ENCODE peak calls at places on chromosomes 3 and 15, in eight cellular contexts. N is H1; W is body of pancreas; T is effector memory CD4-positive, alpha-beta T cell; O is thyroid gland; D is Panc1; L is lung; U is Peyer's patch. X is an unnamed sample. For H3K4me1, the result is how much of the 10 kb centered on the place peaks cover.

GRCh38 chr3:137259709-137260108 is 301.9 kb downstream of the IL20RB start:
- DNase-seq in N (no peak), W (no peak), T (no peak), O (no peak), D (no peak), L (no peak), U (no peak), X (no peak)

GRCh38 chr3:18066899-18067582 is 324.6 kb upstream of the TBC1D5 start:
- DNase-seq in N (no peak), W (no peak), T (no peak), O (no peak), D (no peak), L (no peak), U (no peak), X (no peak)

GRCh38 chr3:58013973-58014649 is 5.9 kb downstream of the FLNB start:
- DNase-seq in N (no peak), W (no peak), T (no peak), O (peak), D (no peak), L (peak), U (no peak), X (no peak)

GRCh38 chr3:72441284-72441994 is 406.8 kb downstream of the SHQ1 start:
- DNase-seq in N (no peak), W (no peak), T (no peak), O (no peak), D (no peak), L (no peak), U (no peak), X (no peak)

GRCh38 chr3:126474498-126475410 is 937 bp downstream of the ZXDC start:
- DNase-seq in N (peak), W (peak), T (peak), O (peak), D (no peak), L (peak), U (peak), X (peak)

GRCh38 chr15:90463381-90463780 is 66.3 kb upstream of the CRTC3 start:
- DNase-seq in N (no peak), W (no peak), T (no peak), O (no peak), D (peak), L (no peak), U (no peak), X (no peak)

GRCh38 chr3:108342829-108343478 is 46.6 kb downstream of the HHLA2 start:
- DNase-seq in N (no peak), W (no peak), T (no peak), O (no peak), D (no peak), L (no peak), U (no peak), X (no peak)

GRCh38 chr15:48987142-48987541 is 23.4 kb upstream of the SHC4 start:
- DNase-seq in N (no peak), W (no peak), T (no peak), O (no peak), D (no peak), L (no peak), U (no peak), X (no peak)

GRCh38 chr3:126845910-126846309 is 137.0 kb upstream of the PLXNA1 start:
- DNase-seq in N (peak), W (no peak), T (no peak), O (no peak), D (no peak), L (peak), U (no peak), X (no peak)

GRCh38 chr3:45987368-45988099 is 8.1 kb downstream of the FYCO1 start:
- DNase-seq in N (no peak), W (peak), T (no peak), O (peak), D (no peak), L (no peak), U (no peak), X (no peak)

GRCh38 chr15:100777821-100778220 is 101.8 kb upstream of the ALDH1A3 start:
- DNase-seq in N (no peak), W (no peak), T (no peak), O (no peak), D (no peak), L (no peak), U (no peak), X (no peak)

GRCh38 chr3:64444619-64445317 is 219.5 kb upstream of the PRICKLE2 start:
- DNase-seq in N (no peak), W (peak), T (no peak), O (no peak), D (no peak), L (no peak), U (no peak), X (no peak)

GRCh38 chr15:88621789-88622604 is 857 bp downstream of the AEN start:
- DNase-seq in N (no peak), W (no peak), T (peak), O (no peak), D (no peak), L (no peak), U (peak), X (no peak)

GRCh38 chr3:117141821-117142220 is 432.2 kb downstream of the TUSC7 start:
- DNase-seq in N (no peak), W (no peak), T (no peak), O (no peak), D (no peak), L (no peak), U (no peak), X (no peak)

GRCh38 chr3:113234028-113234427 is 22.7 kb downstream of the BOC start:
- DNase-seq in N (no peak), W (no peak), T (no peak), O (no peak), D (no peak), L (no peak), U (no peak), X (no peak)

GRCh38 chr15:41564286-41564959 is 5.4 kb downstream of the TYRO3 start:
- DNase-seq in N (peak), W (no peak), T (no peak), O (peak), D (no peak), L (no peak), U (no peak), X (no peak)

GRCh38 chr3:107264888-107265287 is 112.4 kb upstream of the CCDC54 start:
- DNase-seq in N (no peak), W (peak), T (no peak), O (no peak), D (no peak), L (no peak), U (no peak), X (no peak)

GRCh38 chr3:140093742-140094141 is 158.8 kb downstream of the CLSTN2 start:
- DNase-seq in N (no peak), W (peak), T (no peak), O (peak), D (no peak), L (peak), U (no peak), X (no peak)

GRCh38 chr15:91946914-91947313 is 93.4 kb downstream of the SLCO3A1 start:
- DNase-seq in N (no peak), W (no peak), T (no peak), O (no peak), D (no peak), L (no peak), U (no peak), X (no peak)

GRCh38 chr15:92384391-92384790 is 9.3 kb upstream of the ST8SIA2 start:
- DNase-seq in N (no peak), W (no peak), T (no peak), O (no peak), D (no peak), L (no peak), U (no peak), X (no peak)

GRCh38 chr15:39553947-39554731 is 26.7 kb upstream of the THBS1 start:
- DNase-seq in N (no peak), W (no peak), T (no peak), O (peak), D (no peak), L (no peak), U (no peak), X (no peak)

GRCh38 chr3:151639096-151639740 is 94.5 kb upstream of the AADACL2 start:
- DNase-seq in N (no peak), W (no peak), T (no peak), O (no peak), D (no peak), L (no peak), U (peak), X (no peak)

GRCh38 chr3:98954242-98954641 is 52.7 kb upstream of the DCBLD2 start:
- DNase-seq in N (no peak), W (no peak), T (no peak), O (no peak), D (no peak), L (no peak), U (no peak), X (no peak)

GRCh38 chr3:100600181-100601042 is 9.0 kb upstream of the ADGRG7 start:
- DNase-seq in N (no peak), W (no peak), T (no peak), O (no peak), D (no peak), L (no peak), U (peak), X (no peak)

GRCh38 chr3:10263549-10264363 is 15.5 kb downstream of the TATDN2 start:
- DNase-seq in N (peak), W (peak), T (peak), O (peak), D (no peak), L (no peak), U (peak), X (no peak)

GRCh38 chr3:72137865-72138861 is 353.2 kb upstream of the PROK2 start:
- DNase-seq in N (no peak), W (no peak), T (no peak), O (no peak), D (no peak), L (no peak), U (no peak), X (no peak)

GRCh38 chr15:101242160-101242998 is 9.5 kb downstream of the CHSY1 start:
- DNase-seq in N (no peak), W (no peak), T (peak), O (peak), D (no peak), L (peak), U (peak), X (no peak)

GRCh38 chr3:142180761-142181362 is 31.5 kb upstream of the TFDP2 start:
- DNase-seq in N (peak), W (peak), T (no peak), O (peak), D (no peak), L (no peak), U (peak), X (no peak)

GRCh38 chr15:48500595-48500994 is 144.9 kb downstream of the FBN1 start:
- DNase-seq in N (no peak), W (no peak), T (no peak), O (no peak), D (no peak), L (no peak), U (no peak), X (no peak)

GRCh38 chr15:59696332-59696731 is 7.2 kb upstream of the BNIP2 start:
- DNase-seq in N (no peak), W (no peak), T (no peak), O (no peak), D (no peak), L (no peak), U (no peak), X (no peak)

GRCh38 chr15:95286911-95287769 is 1043.4 kb upstream of the NR2F2 start:
- DNase-seq in N (peak), W (no peak), T (no peak), O (no peak), D (no peak), L (no peak), U (no peak), X (no peak)

GRCh38 chr3:73072634-73073033 is 11.2 kb downstream of the EBLN2 start:
- DNase-seq in N (no peak), W (no peak), T (no peak), O (no peak), D (no peak), L (no peak), U (no peak), X (no peak)

GRCh38 chr3:183430325-183430957 is 2.0 kb upstream of the MCF2L2 start:
- DNase-seq in N (no peak), W (no peak), T (no peak), O (no peak), D (no peak), L (no peak), U (no peak), X (no peak)

GRCh38 chr3:124843496-124843895 is 43.7 kb downstream of the ITGB5 start:
- DNase-seq in N (no peak), W (no peak), T (no peak), O (no peak), D (no peak), L (no peak), U (no peak), X (no peak)
- H3K4me1 ChIP-seq in N (under half), W (under half), T (under half), O (under half), D (under half), L (under half), U (under half), X (under half)

DNA sequence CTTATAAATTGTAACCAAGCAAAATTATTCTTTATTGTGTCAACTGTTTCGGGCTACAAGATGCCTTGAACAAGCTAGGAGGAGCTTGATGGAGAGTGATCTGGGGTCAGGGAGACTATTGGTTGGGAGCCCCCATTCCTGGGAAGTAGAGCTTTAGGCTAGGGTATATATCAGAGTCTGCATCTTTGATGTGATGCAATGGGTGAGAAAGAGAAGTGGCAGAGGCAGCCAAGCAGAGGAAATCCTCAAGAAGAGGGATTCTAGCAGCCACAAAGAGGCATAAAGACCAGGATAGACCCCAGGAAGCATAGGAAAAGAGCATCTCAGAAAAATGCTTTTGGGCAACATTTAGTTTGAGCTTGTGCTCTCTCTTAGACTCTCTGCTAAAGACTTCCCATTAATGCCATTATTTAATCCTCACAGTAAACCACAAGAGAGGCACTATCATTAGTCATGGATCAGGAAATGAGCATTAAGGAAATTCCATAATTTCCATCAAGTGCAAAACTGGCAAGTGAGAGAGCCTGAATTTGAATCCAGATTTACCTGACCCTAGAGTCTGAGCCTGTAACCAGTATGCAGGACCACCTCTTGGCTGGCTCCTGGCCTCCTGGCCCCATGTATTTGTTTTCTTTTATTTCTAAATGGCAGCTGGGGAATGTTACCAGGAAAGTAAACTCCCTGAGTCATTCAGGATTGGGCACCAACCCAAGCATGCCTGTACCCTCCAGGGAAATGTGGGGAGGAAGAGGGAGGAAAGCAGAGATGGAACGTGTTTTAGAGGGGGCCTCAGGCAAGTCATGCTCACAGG is 118.7 kb downstream of the RPL22L1 start:
- DNase-seq in N (no peak), W (peak), T (no peak), O (peak), D (peak), L (peak), U (no peak), X (no peak)
- H3K4me3 ChIP-seq in N (no peak), W (no peak), T (no peak), O (no peak), D (no peak), L (no peak), U (no peak), X (no peak)

DNA sequence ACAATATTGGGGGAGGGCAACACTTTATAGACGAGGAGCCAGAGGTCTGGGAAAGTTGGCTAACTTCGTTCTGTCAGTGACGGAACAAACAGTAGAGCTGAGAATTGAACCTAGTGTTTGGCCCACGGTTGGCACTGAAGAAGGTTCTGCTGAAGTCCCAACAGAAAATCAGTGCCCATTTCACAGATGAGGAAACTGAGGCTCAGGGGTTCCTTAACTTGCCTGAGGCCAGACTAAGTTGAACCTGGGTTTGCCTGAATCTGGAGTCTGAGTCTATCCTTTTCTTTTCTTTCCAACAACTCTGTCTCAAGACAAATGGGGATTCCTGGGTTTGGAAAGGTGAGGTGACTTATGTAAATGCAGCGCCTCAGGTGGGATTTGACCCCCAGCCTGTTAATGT is 55.1 kb downstream of the SLC6A6 start:
- DNase-seq in N (no peak), W (no peak), T (no peak), O (no peak), D (no peak), L (no peak), U (no peak), X (no peak)
- H3K27ac ChIP-seq in N (no peak), W (peak), T (no peak), O (no peak), D (peak), L (no peak), U (no peak), X (no peak)

GRCh38 chr3:194304186-194304917 is 46.8 kb downstream of the CPN2 start:
- DNase-seq in N (no peak), W (no peak), T (no peak), O (peak), D (no peak), L (no peak), U (no peak), X (no peak)
- H3K4me1 ChIP-seq in N (under half), W (under half), T (under half), O (under half), D (under half), L (under half), U (under half), X (under half)

GRCh38 chr15:50698101-50698500 is 11.5 kb upstream of the TRPM7 start:
- DNase-seq in N (no peak), W (no peak), T (no peak), O (no peak), D (no peak), L (no peak), U (no peak), X (no peak)

GRCh38 chr15:50702762-50703334 is 16.3 kb upstream of the TRPM7 start:
- DNase-seq in N (no peak), W (no peak), T (no peak), O (no peak), D (no peak), L (no peak), U (no peak), X (no peak)

GRCh38 chr15:50697109-50697797 is 10.7 kb upstream of the TRPM7 start:
- DNase-seq in N (no peak), W (no peak), T (no peak), O (no peak), D (no peak), L (no peak), U (no peak), X (no peak)
- H3K4me3 ChIP-seq in N (no peak), W (no peak), T (no peak), O (no peak), D (no peak), L (no peak), U (no peak), X (no peak)